ENCODE peak calls at places on chromosomes 7 and 10, in five cellular contexts. X is dorsolateral prefrontal cortex, J is AG04450, W is transverse colon, K is fibroblast of lung. L is an unnamed sample.

GRCh38 chr10:97407211-97407951 is 6.2 kb upstream of the RRP12 start:
- DNase-seq in X (no peak), J (peak; percentile 57), W (peak; percentile 62), K (peak; percentile 68), L (peak; percentile 54)

GRCh38 chr7:38463277-38464224 is 167.6 kb downstream of the AMPH start:
- DNase-seq in X (peak; percentile 47), J (peak; percentile 45), W (peak; percentile 51), K (peak; percentile 63), L (peak; percentile 14)

GRCh38 chr10:66680886-66681285 is 244.9 kb upstream of the LRRTM3 start:
- DNase-seq in X (no peak), J (no peak), W (no peak), K (peak; percentile 5), L (no peak)

GRCh38 chr7:42606217-42606905 is 305.5 kb downstream of the C7orf25 start:
- DNase-seq in X (no peak), J (no peak), W (no peak), K (no peak), L (no peak)

GRCh38 chr10:5601826-5602225 is 64.6 kb downstream of the ASB13 start:
- DNase-seq in X (no peak), J (no peak), W (no peak), K (no peak), L (no peak)

GRCh38 chr7:130292682-130293257 is at the start of gene CPA4:
- DNase-seq in X (no peak), J (peak; percentile 89), W (no peak), K (peak; percentile 100), L (no peak)

GRCh38 chr7:123941391-123942180 is 16.5 kb downstream of the SPAM1 start:
- DNase-seq in X (no peak), J (no peak), W (no peak), K (no peak), L (no peak)

GRCh38 chr7:157784114-157784835 is 447.5 kb downstream of the DNAJB6 start:
- DNase-seq in X (no peak), J (no peak), W (no peak), K (peak; percentile 9), L (no peak)

GRCh38 chr7:985915-986741 is 3.1 kb downstream of the CYP2W1 start:
- DNase-seq in X (no peak), J (no peak), W (no peak), K (peak; percentile 29), L (no peak)

GRCh38 chr10:3350205-3350604 is 177.6 kb upstream of the PITRM1 start:
- DNase-seq in X (no peak), J (no peak), W (no peak), K (no peak), L (no peak)

GRCh38 chr10:52314822-52315552 is 906 bp downstream of the DKK1 start:
- DNase-seq in X (no peak), J (no peak), W (peak; percentile 8), K (peak; percentile 62), L (no peak)

GRCh38 chr7:137282043-137282442 is 61.5 kb downstream of the PTN start:
- DNase-seq in X (no peak), J (peak; percentile 21), W (no peak), K (no peak), L (no peak)

GRCh38 chr7:121116399-121116798 is 127.9 kb downstream of the CPED1 start:
- DNase-seq in X (no peak), J (no peak), W (no peak), K (peak; percentile 12), L (no peak)

GRCh38 chr10:101230185-101230917 is 1.1 kb upstream of the LBX1 start:
- DNase-seq in X (no peak), J (no peak), W (no peak), K (no peak), L (no peak)

GRCh38 chr10:83680470-83680891 is 458.8 kb upstream of the GHITM start:
- DNase-seq in X (no peak), J (no peak), W (no peak), K (no peak), L (no peak)

GRCh38 chr10:125085281-125085680 is 75.1 kb downstream of the CTBP2 start:
- DNase-seq in X (no peak), J (no peak), W (no peak), K (no peak), L (no peak)

GRCh38 chr10:75240329-75240728 is 4.6 kb upstream of the COMTD1 start:
- DNase-seq in X (no peak), J (no peak), W (no peak), K (no peak), L (no peak)

GRCh38 chr7:47669178-47669878 is 87.4 kb upstream of the TNS3 start:
- DNase-seq in X (no peak), J (peak; percentile 75), W (peak; percentile 73), K (peak; percentile 97), L (peak; percentile 69)

GRCh38 chr7:157570531-157571200 is 233.9 kb downstream of the DNAJB6 start:
- DNase-seq in X (no peak), J (no peak), W (no peak), K (peak; percentile 84), L (no peak)

DNA sequence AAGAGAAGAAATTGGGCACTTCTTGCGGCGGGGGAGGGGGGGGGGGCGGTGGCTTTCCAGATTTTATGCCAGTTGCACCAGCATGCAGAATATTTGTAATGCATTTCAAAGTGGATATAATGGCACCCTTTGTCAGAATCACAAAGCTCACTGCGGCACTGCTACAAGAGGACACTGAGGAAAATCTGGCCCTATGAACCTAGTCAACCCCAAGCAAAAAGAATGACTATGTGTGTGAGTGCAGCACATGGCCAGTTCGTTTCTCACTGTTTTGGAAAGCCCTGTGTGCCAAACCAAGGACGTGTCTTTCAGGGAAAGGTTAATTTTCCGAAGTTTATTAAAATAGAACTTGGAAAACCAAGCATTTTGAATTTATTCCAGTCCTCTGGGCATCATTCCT is 471.7 kb downstream of the PLXDC2 start:
- DNase-seq in X (no peak), J (no peak), W (no peak), K (no peak), L (no peak)
- TF ChIP-seq CTCF in X (no peak), J (no peak), W (no peak), K (no peak), L (no peak)

DNA sequence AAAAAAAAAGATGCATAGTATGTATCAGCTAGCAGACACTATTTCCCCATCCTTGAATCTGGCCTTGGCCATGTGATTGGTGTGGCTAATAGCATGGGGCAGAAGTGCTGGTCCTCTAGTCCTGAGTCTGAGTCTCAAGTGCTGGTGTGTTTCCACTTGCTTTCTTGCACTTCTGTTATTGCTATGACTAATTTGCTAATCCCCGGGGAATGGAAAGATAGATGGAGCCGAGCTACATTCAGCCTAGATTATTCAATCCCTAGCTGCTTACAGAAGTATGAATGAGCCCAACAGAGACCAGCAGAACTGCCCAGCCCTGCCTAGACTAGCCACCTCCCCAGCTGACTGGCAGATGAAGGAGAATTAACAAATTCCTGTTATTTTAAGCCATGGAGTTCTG is 53.2 kb upstream of the SYPL1 start:
- DNase-seq in X (no peak), J (no peak), W (no peak), K (peak; percentile 35), L (no peak)
- H3K27ac ChIP-seq in X (no peak overlapping the region), J (no peak overlapping the region), W (no peak overlapping the region), K (no peak overlapping the region), L (no peak overlapping the region)

GRCh38 chr10:116147162-116147906 is 125.7 kb downstream of the GFRA1 start:
- DNase-seq in X (no peak), J (no peak), W (no peak), K (no peak), L (no peak)

GRCh38 chr10:116151076-116151475 is 121.9 kb downstream of the GFRA1 start:
- DNase-seq in X (no peak), J (no peak), W (no peak), K (peak; percentile 10), L (no peak)

GRCh38 chr10:116143673-116144072 is 129.3 kb downstream of the GFRA1 start:
- DNase-seq in X (no peak), J (no peak), W (no peak), K (no peak), L (no peak)

GRCh38 chr10:116146374-116146773 is 126.6 kb downstream of the GFRA1 start:
- DNase-seq in X (no peak), J (no peak), W (no peak), K (peak; percentile 29), L (no peak)
- H3K27me3 ChIP-seq in X (no peaks in the 10 kb centered on the region), J (no peaks in the 10 kb centered on the region), W (no peaks in the 10 kb centered on the region), K (no peaks in the 10 kb centered on the region), L (no peaks in the 10 kb centered on the region)

GRCh38 chr10:104300736-104301292 is 31.8 kb downstream of the GSTO2 start:
- DNase-seq in X (peak; percentile 42), J (peak; percentile 93), W (peak; percentile 65), K (peak; percentile 99), L (peak; percentile 67)
- TF ChIP-seq CTCF in X (no peak), J (no peak), W (no peak), K (no peak), L (no peak)

DNA sequence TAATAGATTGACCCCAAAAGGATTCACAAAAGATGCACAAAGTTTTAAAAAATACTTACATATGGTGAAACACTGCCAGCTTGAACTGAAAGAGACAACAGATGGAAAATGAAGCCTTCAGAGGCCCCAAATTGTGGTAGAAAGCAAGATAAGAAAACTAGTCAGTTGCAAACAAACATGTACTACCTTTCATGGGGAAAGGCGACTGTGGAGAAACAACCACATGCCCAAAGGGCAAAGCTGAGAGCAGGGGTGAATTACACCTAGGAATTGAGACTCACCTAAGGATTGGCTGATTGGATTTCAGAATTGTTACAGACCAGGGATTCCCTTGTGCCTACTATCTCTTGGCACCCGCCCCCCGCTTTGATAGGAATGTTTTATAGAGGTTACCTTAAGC is 13.1 kb downstream of the EPC1 start:
- DNase-seq in X (no peak), J (no peak), W (no peak), K (no peak), L (no peak)
- H3K27ac ChIP-seq in X (no peak overlapping the region), J (no peak overlapping the region), W (peak overlapping the region; percentile 9), K (no peak overlapping the region), L (no peak overlapping the region)

GRCh38 chr10:1736180-1736971 is 949 bp downstream of the ADARB2 start:
- DNase-seq in X (no peak), J (no peak), W (no peak), K (no peak), L (no peak)

GRCh38 chr10:1734288-1734687 is 3.0 kb downstream of the ADARB2 start:
- DNase-seq in X (no peak), J (no peak), W (no peak), K (no peak), L (no peak)

GRCh38 chr10:1736972-1737221 is 428 bp downstream of the ADARB2 start:
- DNase-seq in X (no peak), J (no peak), W (no peak), K (no peak), L (no peak)

GRCh38 chr10:1733720-1734119 is 3.6 kb downstream of the ADARB2 start:
- DNase-seq in X (no peak), J (no peak), W (no peak), K (no peak), L (no peak)

DNA sequence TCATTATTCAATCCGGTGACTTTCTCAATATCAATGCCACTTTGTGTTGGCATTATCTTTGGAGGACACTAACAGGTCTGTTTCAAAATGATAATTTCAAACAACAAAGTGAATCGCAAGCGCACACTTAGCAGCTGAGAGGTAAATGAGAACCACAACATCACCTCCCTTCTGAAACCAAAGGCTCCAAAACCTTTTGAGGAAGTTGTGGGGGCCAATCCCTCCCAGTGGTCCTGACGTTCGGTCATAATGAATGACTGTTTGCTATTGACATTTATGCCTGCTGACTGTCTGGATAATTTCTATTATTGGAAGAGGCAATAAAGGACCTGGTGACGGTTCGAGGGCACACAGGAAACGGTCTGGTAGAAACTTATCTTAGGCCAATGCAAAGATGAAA is 1.8 kb downstream of the ADARB2 start:
- DNase-seq in X (no peak), J (no peak), W (no peak), K (no peak), L (no peak)
- H3K27me3 ChIP-seq in X (peaks cover 29% of the 10 kb centered on the region), J (no peaks in the 10 kb centered on the region), W (peaks cover 87% of the 10 kb centered on the region), K (no peaks in the 10 kb centered on the region), L (peaks cover 99% of the 10 kb centered on the region)

GRCh38 chr10:119201233-119201632 is 6.1 kb upstream of the GRK5 start:
- DNase-seq in X (no peak), J (no peak), W (no peak), K (no peak), L (no peak)
- TF ChIP-seq CTCF in X (no peak), J (no peak), W (no peak), K (no peak), L (no peak)